ENCODE peak calls at places on chromosomes 5 and 9, in six cellular contexts. X, M, G, W, O and I are unnamed samples.

GRCh38 chr9:125826850-125827249 is 79.7 kb downstream of the PBX3 start:
- DNase-seq in G (no peak), M (no peak), O (no peak), W (no peak), X (no peak), I (no peak)

GRCh38 chr5:160049099-160049498 is 40.2 kb downstream of the TTC1 start:
- DNase-seq in O (no peak), X (no peak), G (no peak), W (no peak), M (no peak), I (no peak)

GRCh38 chr9:121798941-121799340 is 147.5 kb downstream of the DAB2IP start:
- DNase-seq in X (no peak), O (no peak), M (no peak), G (no peak), W (no peak), I (no peak)

GRCh38 chr9:7640205-7640604 is 159.4 kb downstream of the DMAC1 start:
- DNase-seq in M (no peak), G (no peak), W (no peak), O (no peak), X (no peak), I (no peak)

GRCh38 chr9:108182950-108183381 is 672.8 kb downstream of the ACTL7B start:
- DNase-seq in O (no peak), X (no peak), G (no peak), M (no peak), W (no peak), I (no peak)

GRCh38 chr5:151240891-151241290 is 12.1 kb upstream of the GM2A start:
- DNase-seq in M (no peak), W (no peak), O (no peak), X (no peak), G (no peak), I (no peak)

GRCh38 chr5:137580030-137580429 is 80.9 kb upstream of the SPOCK1 start:
- DNase-seq in G (no peak), M (no peak), O (no peak), X (peak; percentile 4), W (no peak), I (no peak)

GRCh38 chr9:6024035-6024554 is 8.7 kb upstream of the RANBP6 start:
- DNase-seq in O (peak; percentile 29), G (peak; percentile 74), W (no peak), X (peak; percentile 35), M (no peak), I (no peak)

GRCh38 chr9:23431459-23431858 is 394.6 kb downstream of the ELAVL2 start:
- DNase-seq in X (no peak), M (no peak), G (no peak), O (no peak), W (no peak), I (no peak)

GRCh38 chr9:131274674-131275331 is 1.5 kb downstream of the FAM78A start:
- DNase-seq in G (peak; percentile 43), W (no peak), O (no peak), M (no peak), X (peak; percentile 88), I (no peak)

GRCh38 chr5:23445573-23445972 is 61.8 kb upstream of the PRDM9 start:
- DNase-seq in G (no peak), W (no peak), M (no peak), X (no peak), O (no peak), I (no peak)

GRCh38 chr5:80853413-80853812 is 106.8 kb upstream of the RASGRF2 start:
- DNase-seq in G (no peak), X (no peak), O (no peak), M (no peak), W (no peak), I (no peak)

GRCh38 chr5:166363071-166363470 is 1928.4 kb upstream of the WWC1 start:
- DNase-seq in G (no peak), M (no peak), W (no peak), O (no peak), X (no peak), I (no peak)

GRCh38 chr5:55692106-55692417 is 20.1 kb downstream of the SLC38A9 start:
- DNase-seq in X (no peak), G (no peak), W (no peak), O (no peak), M (no peak), I (no peak)

GRCh38 chr5:118646917-118647316 is 341.4 kb downstream of the DTWD2 start:
- DNase-seq in M (no peak), W (no peak), X (no peak), O (no peak), G (no peak), I (no peak)

GRCh38 chr5:978051-978450 is 30.6 kb upstream of the NKD2 start:
- DNase-seq in O (no peak), G (no peak), M (peak; percentile 35), W (no peak), X (no peak), I (no peak)

GRCh38 chr9:101578378-101578777 is 16.4 kb downstream of the PPP3R2 start:
- DNase-seq in X (no peak), G (no peak), W (no peak), M (no peak), O (no peak), I (no peak)

GRCh38 chr9:92482336-92482735 is at the start of gene ASPN:
- DNase-seq in G (no peak), W (no peak), X (no peak), M (no peak), O (no peak), I (no peak)

GRCh38 chr9:73780916-73781315 is 629.3 kb downstream of the ANXA1 start:
- DNase-seq in W (no peak), X (no peak), G (no peak), O (no peak), M (no peak), I (no peak)

GRCh38 chr5:150619359-150620230 is 20.9 kb upstream of the SYNPO start:
- DNase-seq in M (peak; percentile 92), O (no peak), G (no peak), W (no peak), X (no peak), I (no peak)

GRCh38 chr5:40124367-40124766 is 555.3 kb upstream of the PTGER4 start:
- DNase-seq in W (no peak), G (peak; percentile 50), M (no peak), X (peak; percentile 3), O (no peak), I (no peak)

DNA sequence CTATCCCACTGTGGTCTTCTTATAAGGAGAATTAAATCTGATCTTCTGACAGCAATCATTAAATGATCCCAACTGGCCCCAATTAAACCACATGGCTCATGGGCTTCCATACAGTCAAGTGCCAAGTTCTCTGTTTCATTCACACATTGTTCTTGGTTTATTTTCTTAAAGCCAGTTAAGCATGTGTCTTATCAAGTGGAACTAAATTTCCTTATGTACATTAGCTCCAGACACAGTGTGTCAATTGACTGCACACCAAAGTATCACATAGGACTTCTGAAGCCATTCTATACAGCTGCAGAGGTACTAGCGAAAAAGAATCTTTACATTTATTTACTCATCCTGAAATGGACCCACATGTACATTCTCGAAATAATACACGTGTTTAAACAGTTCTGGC is 51.1 kb downstream of the MEF2C start:
- DNase-seq in W (no peak), M (no peak), X (no peak), G (no peak), O (no peak), I (no peak)
- H3K27ac ChIP-seq in W (no peak overlapping the region), M (peak overlapping the region; percentile 35), X (no peak overlapping the region), G (no peak overlapping the region), O (no peak overlapping the region), I (no peak overlapping the region)

DNA sequence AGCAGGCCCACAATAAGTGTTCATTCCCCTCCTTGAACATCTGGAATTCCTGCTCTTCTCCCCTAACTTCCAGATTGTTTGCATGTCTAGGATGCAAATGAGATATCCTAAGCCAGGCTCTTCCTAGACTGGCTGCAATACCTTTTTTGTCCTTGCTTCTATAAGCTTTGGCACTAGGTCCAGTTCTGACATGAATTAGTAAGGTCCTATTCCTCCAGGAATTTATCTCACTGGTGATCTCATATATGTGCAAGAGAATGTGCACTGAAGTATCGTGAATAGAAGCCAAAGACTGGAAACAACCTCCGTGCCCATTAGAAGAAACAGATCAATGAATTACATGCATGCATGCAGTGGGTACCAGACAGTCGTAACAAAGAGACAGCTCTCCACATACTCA is 25.2 kb downstream of the DUSP1 start:
- DNase-seq in G (no peak), M (no peak), O (no peak), X (no peak), W (no peak), I (no peak)
- H3K4me1 ChIP-seq in G (peaks cover 7% of the 10 kb centered on the region), M (peaks cover 93% of the 10 kb centered on the region), O (no peaks in the 10 kb centered on the region), X (peaks cover 16% of the 10 kb centered on the region), W (peaks cover 1% of the 10 kb centered on the region), I (no peaks in the 10 kb centered on the region)

GRCh38 chr9:119088002-119088401 is 281.2 kb downstream of the BRINP1 start:
- DNase-seq in X (no peak), M (no peak), O (no peak), W (no peak), G (no peak), I (no peak)
- H3K27ac ChIP-seq in X (no peak overlapping the region), M (no peak overlapping the region), O (no peak overlapping the region), W (no peak overlapping the region), G (no peak overlapping the region), I (no peak overlapping the region)

GRCh38 chr5:16464664-16465543 is 696 bp downstream of the ZNF622 start:
- DNase-seq in M (peak; percentile 63), W (no peak), X (peak; percentile 32), G (peak; percentile 33), O (no peak), I (no peak)
- H3K4me1 ChIP-seq in M (peaks cover 60% of the 10 kb centered on the region), W (peaks cover 3% of the 10 kb centered on the region), X (peaks cover 18% of the 10 kb centered on the region), G (peaks cover 35% of the 10 kb centered on the region), O (peaks cover 65% of the 10 kb centered on the region), I (peaks cover 37% of the 10 kb centered on the region)

DNA sequence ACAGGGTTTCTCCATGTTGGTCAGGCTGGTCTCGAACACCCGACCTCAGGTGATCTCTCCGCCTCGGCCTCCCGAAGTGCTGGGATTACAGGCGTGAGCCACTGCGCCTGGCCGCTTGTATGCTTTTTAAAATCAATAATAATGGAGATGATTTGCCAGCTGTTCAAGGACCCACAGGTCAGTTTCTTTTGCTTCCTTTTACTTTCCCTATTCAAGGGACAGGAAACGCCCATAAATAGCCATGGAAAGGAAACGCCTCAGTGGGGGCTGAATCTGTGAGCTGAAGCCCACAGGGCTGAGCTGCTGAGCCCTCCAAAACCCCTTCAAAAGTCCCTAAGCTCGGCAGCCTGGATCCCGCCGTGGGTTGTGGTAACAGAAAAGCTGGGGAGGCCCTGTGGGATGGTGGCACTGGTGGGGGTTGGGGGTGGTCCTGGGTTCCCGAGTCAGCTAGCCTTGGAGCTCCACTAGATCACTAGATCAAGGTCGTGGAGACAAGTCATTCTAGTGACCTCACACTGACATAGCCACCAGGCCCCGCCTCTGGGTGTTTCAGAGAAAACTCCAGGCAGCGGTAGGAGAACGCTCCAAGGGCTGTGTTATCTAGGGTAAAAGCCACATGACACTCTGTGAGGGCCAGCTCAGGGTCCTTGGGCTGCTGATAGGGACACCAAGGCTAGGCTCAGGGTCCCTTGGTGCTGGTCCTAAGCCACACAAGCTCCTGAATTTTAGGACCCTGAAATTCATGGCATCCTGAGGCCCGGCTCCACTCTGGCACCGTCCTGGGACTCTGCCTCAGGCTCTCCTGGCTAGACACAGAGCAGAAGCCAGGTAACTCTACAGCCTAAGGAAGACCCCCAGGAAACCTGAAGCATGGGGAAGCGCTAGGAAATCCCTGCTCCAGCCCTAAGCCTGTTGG is 18.0 kb upstream of the DUSP1 start:
- DNase-seq in X (peak; percentile 95), O (no peak), M (peak; percentile 78), G (no peak), W (no peak), I (peak; percentile 48)
- H3K27ac ChIP-seq in X (peak overlapping the region; percentile 98), O (peak overlapping the region; percentile 82), M (peak overlapping the region; percentile 90), G (no peak overlapping the region), W (no peak overlapping the region), I (peak overlapping the region; percentile 69)